ENCODE peak calls at places on chromosomes 11 and 22, in eight cellular contexts. One of them, this sample, is unnamed.

GRCh38 chr11:8790964-8791363 is 108.4 kb downstream of the RPL27A start:
- DNase-seq in effector CD4-positive, alpha-beta T cell: no peak
- DNase-seq in stimulated activated CD4-positive, alpha-beta T cell treated with anti-CD3 and anti-CD28 coated beads, Interleukin-2, amount 100 ng/mL, for 4 hours: no peak
- DNase-seq in retinal pigment epithelial cell: no peak
- DNase-seq in T-cell: no peak
- DNase-seq in H7: no peak
- DNase-seq in left lung: no peak
- DNase-seq in NCI-H446: no peak
- DNase-seq in this sample: peak

GRCh38 chr11:109960831-109961230 is 132.4 kb upstream of the ZC3H12C start:
- DNase-seq in effector CD4-positive, alpha-beta T cell: no peak
- DNase-seq in retinal pigment epithelial cell: peak
- DNase-seq in NCI-H446: no peak
- DNase-seq in stimulated activated CD4-positive, alpha-beta T cell treated with anti-CD3 and anti-CD28 coated beads, Interleukin-2, amount 100 ng/mL, for 4 hours: no peak
- DNase-seq in H7: peak
- DNase-seq in T-cell: no peak
- DNase-seq in left lung: peak
- DNase-seq in this sample: peak

GRCh38 chr11:30586251-30587144 is at the start of gene MPPED2:
- DNase-seq in stimulated activated CD4-positive, alpha-beta T cell treated with anti-CD3 and anti-CD28 coated beads, Interleukin-2, amount 100 ng/mL, for 4 hours: no peak
- DNase-seq in left lung: peak
- DNase-seq in T-cell: no peak
- DNase-seq in effector CD4-positive, alpha-beta T cell: no peak
- DNase-seq in retinal pigment epithelial cell: no peak
- DNase-seq in H7: peak
- DNase-seq in NCI-H446: no peak
- DNase-seq in this sample: peak

GRCh38 chr11:46099973-46100335 is 21.3 kb downstream of the PHF21A start:
- DNase-seq in retinal pigment epithelial cell: no peak
- DNase-seq in stimulated activated CD4-positive, alpha-beta T cell treated with anti-CD3 and anti-CD28 coated beads, Interleukin-2, amount 100 ng/mL, for 4 hours: no peak
- DNase-seq in H7: no peak
- DNase-seq in NCI-H446: no peak
- DNase-seq in effector CD4-positive, alpha-beta T cell: no peak
- DNase-seq in left lung: no peak
- DNase-seq in T-cell: no peak
- DNase-seq in this sample: no peak

GRCh38 chr11:78801161-78801884 is 226.7 kb upstream of the NARS2 start:
- DNase-seq in left lung: no peak
- DNase-seq in NCI-H446: peak
- DNase-seq in effector CD4-positive, alpha-beta T cell: no peak
- DNase-seq in H7: no peak
- DNase-seq in T-cell: no peak
- DNase-seq in stimulated activated CD4-positive, alpha-beta T cell treated with anti-CD3 and anti-CD28 coated beads, Interleukin-2, amount 100 ng/mL, for 4 hours: no peak
- DNase-seq in retinal pigment epithelial cell: peak
- DNase-seq in this sample: peak

GRCh38 chr11:20053572-20053971 is 106.7 kb downstream of the DBX1 start:
- DNase-seq in stimulated activated CD4-positive, alpha-beta T cell treated with anti-CD3 and anti-CD28 coated beads, Interleukin-2, amount 100 ng/mL, for 4 hours: no peak
- DNase-seq in effector CD4-positive, alpha-beta T cell: no peak
- DNase-seq in H7: no peak
- DNase-seq in left lung: no peak
- DNase-seq in NCI-H446: no peak
- DNase-seq in retinal pigment epithelial cell: no peak
- DNase-seq in T-cell: no peak
- DNase-seq in this sample: no peak

GRCh38 chr22:17896552-17896951 is 122.3 kb upstream of the BID start:
- DNase-seq in stimulated activated CD4-positive, alpha-beta T cell treated with anti-CD3 and anti-CD28 coated beads, Interleukin-2, amount 100 ng/mL, for 4 hours: no peak
- DNase-seq in NCI-H446: no peak
- DNase-seq in retinal pigment epithelial cell: no peak
- DNase-seq in H7: peak
- DNase-seq in left lung: no peak
- DNase-seq in effector CD4-positive, alpha-beta T cell: no peak
- DNase-seq in T-cell: no peak
- DNase-seq in this sample: peak

GRCh38 chr11:105244157-105244820 is 104.7 kb upstream of the CARD18 start:
- DNase-seq in effector CD4-positive, alpha-beta T cell: no peak
- DNase-seq in stimulated activated CD4-positive, alpha-beta T cell treated with anti-CD3 and anti-CD28 coated beads, Interleukin-2, amount 100 ng/mL, for 4 hours: no peak
- DNase-seq in retinal pigment epithelial cell: peak
- DNase-seq in H7: no peak
- DNase-seq in T-cell: no peak
- DNase-seq in NCI-H446: no peak
- DNase-seq in left lung: no peak
- DNase-seq in this sample: no peak

GRCh38 chr11:73072935-73073481 is 69.1 kb downstream of the FCHSD2 start:
- DNase-seq in NCI-H446: no peak
- DNase-seq in stimulated activated CD4-positive, alpha-beta T cell treated with anti-CD3 and anti-CD28 coated beads, Interleukin-2, amount 100 ng/mL, for 4 hours: no peak
- DNase-seq in effector CD4-positive, alpha-beta T cell: no peak
- DNase-seq in left lung: no peak
- DNase-seq in H7: no peak
- DNase-seq in T-cell: no peak
- DNase-seq in retinal pigment epithelial cell: no peak
- DNase-seq in this sample: no peak

GRCh38 chr22:24134090-24134846 is 47.0 kb upstream of the SUSD2 start:
- DNase-seq in NCI-H446: no peak
- DNase-seq in left lung: peak
- DNase-seq in effector CD4-positive, alpha-beta T cell: peak
- DNase-seq in H7: no peak
- DNase-seq in retinal pigment epithelial cell: no peak
- DNase-seq in T-cell: peak
- DNase-seq in stimulated activated CD4-positive, alpha-beta T cell treated with anti-CD3 and anti-CD28 coated beads, Interleukin-2, amount 100 ng/mL, for 4 hours: peak
- DNase-seq in this sample: no peak

GRCh38 chr11:110901441-110901840 is 189.2 kb upstream of the ARHGAP20 start:
- DNase-seq in T-cell: no peak
- DNase-seq in effector CD4-positive, alpha-beta T cell: no peak
- DNase-seq in retinal pigment epithelial cell: no peak
- DNase-seq in stimulated activated CD4-positive, alpha-beta T cell treated with anti-CD3 and anti-CD28 coated beads, Interleukin-2, amount 100 ng/mL, for 4 hours: no peak
- DNase-seq in H7: no peak
- DNase-seq in NCI-H446: no peak
- DNase-seq in left lung: no peak
- DNase-seq in this sample: no peak

GRCh38 chr11:63766501-63767270 is 1.9 kb downstream of the ZFTA start:
- DNase-seq in retinal pigment epithelial cell: no peak
- DNase-seq in left lung: no peak
- DNase-seq in stimulated activated CD4-positive, alpha-beta T cell treated with anti-CD3 and anti-CD28 coated beads, Interleukin-2, amount 100 ng/mL, for 4 hours: no peak
- DNase-seq in H7: peak
- DNase-seq in T-cell: no peak
- DNase-seq in effector CD4-positive, alpha-beta T cell: no peak
- DNase-seq in NCI-H446: peak
- DNase-seq in this sample: peak

GRCh38 chr11:116529210-116529609 is 243.6 kb downstream of the BUD13 start:
- DNase-seq in left lung: no peak
- DNase-seq in retinal pigment epithelial cell: no peak
- DNase-seq in H7: no peak
- DNase-seq in stimulated activated CD4-positive, alpha-beta T cell treated with anti-CD3 and anti-CD28 coated beads, Interleukin-2, amount 100 ng/mL, for 4 hours: no peak
- DNase-seq in NCI-H446: no peak
- DNase-seq in T-cell: no peak
- DNase-seq in effector CD4-positive, alpha-beta T cell: no peak
- DNase-seq in this sample: no peak

GRCh38 chr11:3824714-3825472 is 15.9 kb downstream of the RHOG start:
- DNase-seq in NCI-H446: no peak
- DNase-seq in left lung: peak
- DNase-seq in stimulated activated CD4-positive, alpha-beta T cell treated with anti-CD3 and anti-CD28 coated beads, Interleukin-2, amount 100 ng/mL, for 4 hours: peak
- DNase-seq in retinal pigment epithelial cell: no peak
- DNase-seq in H7: peak
- DNase-seq in effector CD4-positive, alpha-beta T cell: peak
- DNase-seq in T-cell: peak
- DNase-seq in this sample: peak

GRCh38 chr11:31141804-31142203 is 227.7 kb downstream of the DCDC1 start:
- DNase-seq in effector CD4-positive, alpha-beta T cell: no peak
- DNase-seq in T-cell: no peak
- DNase-seq in left lung: no peak
- DNase-seq in NCI-H446: no peak
- DNase-seq in retinal pigment epithelial cell: no peak
- DNase-seq in H7: no peak
- DNase-seq in stimulated activated CD4-positive, alpha-beta T cell treated with anti-CD3 and anti-CD28 coated beads, Interleukin-2, amount 100 ng/mL, for 4 hours: no peak
- DNase-seq in this sample: no peak

GRCh38 chr11:132941024-132941646 is 591.2 kb downstream of the OPCML start:
- DNase-seq in retinal pigment epithelial cell: no peak
- DNase-seq in T-cell: no peak
- DNase-seq in H7: peak
- DNase-seq in left lung: no peak
- DNase-seq in NCI-H446: peak
- DNase-seq in effector CD4-positive, alpha-beta T cell: no peak
- DNase-seq in stimulated activated CD4-positive, alpha-beta T cell treated with anti-CD3 and anti-CD28 coated beads, Interleukin-2, amount 100 ng/mL, for 4 hours: no peak
- DNase-seq in this sample: no peak

GRCh38 chr22:45188779-45189178 is 25.1 kb downstream of the NUP50 start:
- DNase-seq in H7: no peak
- DNase-seq in effector CD4-positive, alpha-beta T cell: no peak
- DNase-seq in retinal pigment epithelial cell: no peak
- DNase-seq in stimulated activated CD4-positive, alpha-beta T cell treated with anti-CD3 and anti-CD28 coated beads, Interleukin-2, amount 100 ng/mL, for 4 hours: no peak
- DNase-seq in left lung: no peak
- DNase-seq in T-cell: no peak
- DNase-seq in NCI-H446: no peak
- DNase-seq in this sample: peak

GRCh38 chr22:46823654-46824053 is 61.2 kb downstream of the TBC1D22A start:
- DNase-seq in NCI-H446: no peak
- DNase-seq in retinal pigment epithelial cell: no peak
- DNase-seq in effector CD4-positive, alpha-beta T cell: no peak
- DNase-seq in H7: peak
- DNase-seq in T-cell: no peak
- DNase-seq in stimulated activated CD4-positive, alpha-beta T cell treated with anti-CD3 and anti-CD28 coated beads, Interleukin-2, amount 100 ng/mL, for 4 hours: no peak
- DNase-seq in left lung: peak
- DNase-seq in this sample: no peak

GRCh38 chr11:43119275-43119970 is 192.4 kb upstream of the API5 start:
- DNase-seq in H7: no peak
- DNase-seq in NCI-H446: peak
- DNase-seq in effector CD4-positive, alpha-beta T cell: no peak
- DNase-seq in stimulated activated CD4-positive, alpha-beta T cell treated with anti-CD3 and anti-CD28 coated beads, Interleukin-2, amount 100 ng/mL, for 4 hours: no peak
- DNase-seq in left lung: no peak
- DNase-seq in T-cell: no peak
- DNase-seq in retinal pigment epithelial cell: no peak
- DNase-seq in this sample: no peak

GRCh38 chr11:124941703-124942102 is 5.9 kb upstream of the HEPACAM start:
- DNase-seq in left lung: no peak
- DNase-seq in effector CD4-positive, alpha-beta T cell: no peak
- DNase-seq in stimulated activated CD4-positive, alpha-beta T cell treated with anti-CD3 and anti-CD28 coated beads, Interleukin-2, amount 100 ng/mL, for 4 hours: no peak
- DNase-seq in retinal pigment epithelial cell: no peak
- DNase-seq in T-cell: no peak
- DNase-seq in NCI-H446: no peak
- DNase-seq in H7: no peak
- DNase-seq in this sample: no peak

GRCh38 chr11:59186130-59186594 is 14.2 kb downstream of the DTX4 start:
- DNase-seq in NCI-H446: no peak
- DNase-seq in effector CD4-positive, alpha-beta T cell: peak
- DNase-seq in left lung: peak
- DNase-seq in stimulated activated CD4-positive, alpha-beta T cell treated with anti-CD3 and anti-CD28 coated beads, Interleukin-2, amount 100 ng/mL, for 4 hours: peak
- DNase-seq in H7: peak
- DNase-seq in T-cell: peak
- DNase-seq in retinal pigment epithelial cell: no peak
- DNase-seq in this sample: peak

GRCh38 chr11:123640029-123640428 is 14.4 kb downstream of the SCN3B start:
- DNase-seq in stimulated activated CD4-positive, alpha-beta T cell treated with anti-CD3 and anti-CD28 coated beads, Interleukin-2, amount 100 ng/mL, for 4 hours: no peak
- DNase-seq in NCI-H446: no peak
- DNase-seq in H7: no peak
- DNase-seq in retinal pigment epithelial cell: no peak
- DNase-seq in effector CD4-positive, alpha-beta T cell: no peak
- DNase-seq in left lung: no peak
- DNase-seq in T-cell: no peak
- DNase-seq in this sample: no peak

GRCh38 chr22:41267958-41268357 is 18.0 kb downstream of the RANGAP1 start:
- DNase-seq in H7: peak
- DNase-seq in retinal pigment epithelial cell: no peak
- DNase-seq in T-cell: no peak
- DNase-seq in effector CD4-positive, alpha-beta T cell: no peak
- DNase-seq in stimulated activated CD4-positive, alpha-beta T cell treated with anti-CD3 and anti-CD28 coated beads, Interleukin-2, amount 100 ng/mL, for 4 hours: no peak
- DNase-seq in NCI-H446: no peak
- DNase-seq in left lung: no peak
- DNase-seq in this sample: no peak

GRCh38 chr11:32435947-32436750 is 810 bp upstream of the WT1 start:
- DNase-seq in NCI-H446: no peak
- DNase-seq in stimulated activated CD4-positive, alpha-beta T cell treated with anti-CD3 and anti-CD28 coated beads, Interleukin-2, amount 100 ng/mL, for 4 hours: no peak
- DNase-seq in retinal pigment epithelial cell: no peak
- DNase-seq in H7: peak
- DNase-seq in T-cell: no peak
- DNase-seq in effector CD4-positive, alpha-beta T cell: no peak
- DNase-seq in left lung: no peak
- DNase-seq in this sample: no peak

GRCh38 chr11:14942735-14943134 is 29.4 kb downstream of the CALCA start:
- DNase-seq in retinal pigment epithelial cell: no peak
- DNase-seq in NCI-H446: no peak
- DNase-seq in T-cell: no peak
- DNase-seq in H7: no peak
- DNase-seq in effector CD4-positive, alpha-beta T cell: no peak
- DNase-seq in stimulated activated CD4-positive, alpha-beta T cell treated with anti-CD3 and anti-CD28 coated beads, Interleukin-2, amount 100 ng/mL, for 4 hours: no peak
- DNase-seq in left lung: no peak
- DNase-seq in this sample: no peak